ENCODE peak calls at places on chromosomes 12 and 14, in six cellular contexts. B is breast epithelium, W is Peyer's patch, N is tibial nerve, L is heart left ventricle, Z is suprapubic skin. U is an unnamed sample. For H3K4me1, the result is how much of the 10 kb centered on the place peaks cover.

GRCh38 chr14:43483415-43483814 is 1023.7 kb downstream of the FSCB start:
- DNase-seq in L (no peak), N (no peak), Z (no peak), W (no peak), B (no peak), U (no peak)

GRCh38 chr12:38139456-38139855 is 177.1 kb upstream of the ALG10B start:
- DNase-seq in N (no peak), B (no peak), Z (no peak), W (no peak), L (no peak), U (no peak)

GRCh38 chr14:74616507-74616906 is 4.5 kb upstream of the LTBP2 start:
- DNase-seq in L (no peak), W (no peak), Z (no peak), B (no peak), N (no peak), U (no peak)

GRCh38 chr14:32703246-32703645 is 235.4 kb upstream of the NPAS3 start:
- DNase-seq in B (no peak), Z (no peak), N (no peak), W (no peak), L (no peak), U (no peak)

GRCh38 chr14:92507174-92507768 is 6.3 kb upstream of the RIN3 start:
- DNase-seq in B (no peak), N (no peak), W (peak), L (no peak), Z (no peak), U (no peak)

GRCh38 chr14:63045612-63046320 is 508 bp upstream of the KCNH5 start:
- DNase-seq in W (peak), L (peak), Z (no peak), B (no peak), N (no peak), U (peak)

GRCh38 chr12:113591480-113591971 is 119.9 kb upstream of the LHX5 start:
- DNase-seq in W (no peak), L (no peak), B (no peak), Z (no peak), N (no peak), U (no peak)

GRCh38 chr12:53217049-53217929 is 10.2 kb upstream of the ITGB7 start:
- DNase-seq in B (no peak), W (peak), Z (no peak), L (no peak), N (no peak), U (peak)

GRCh38 chr12:69527506-69528272 is 57.5 kb downstream of the FRS2 start:
- DNase-seq in Z (no peak), N (no peak), W (no peak), L (no peak), B (no peak), U (no peak)

GRCh38 chr14:51862839-51863235 is 2.4 kb downstream of the GNG2 start:
- DNase-seq in B (no peak), Z (no peak), W (no peak), L (no peak), N (no peak), U (no peak)

GRCh38 chr14:59454131-59454530 is 11.0 kb downstream of the GPR135 start:
- DNase-seq in B (no peak), W (no peak), L (no peak), Z (no peak), N (no peak), U (no peak)

GRCh38 chr14:90383126-90383730 is 13.6 kb upstream of the CALM1 start:
- DNase-seq in N (peak), B (peak), L (peak), W (peak), Z (peak), U (peak)

GRCh38 chr14:99575043-99576023 is 28.7 kb downstream of the CCDC85C start:
- DNase-seq in W (peak), B (peak), L (peak), N (no peak), Z (peak), U (peak)

DNA sequence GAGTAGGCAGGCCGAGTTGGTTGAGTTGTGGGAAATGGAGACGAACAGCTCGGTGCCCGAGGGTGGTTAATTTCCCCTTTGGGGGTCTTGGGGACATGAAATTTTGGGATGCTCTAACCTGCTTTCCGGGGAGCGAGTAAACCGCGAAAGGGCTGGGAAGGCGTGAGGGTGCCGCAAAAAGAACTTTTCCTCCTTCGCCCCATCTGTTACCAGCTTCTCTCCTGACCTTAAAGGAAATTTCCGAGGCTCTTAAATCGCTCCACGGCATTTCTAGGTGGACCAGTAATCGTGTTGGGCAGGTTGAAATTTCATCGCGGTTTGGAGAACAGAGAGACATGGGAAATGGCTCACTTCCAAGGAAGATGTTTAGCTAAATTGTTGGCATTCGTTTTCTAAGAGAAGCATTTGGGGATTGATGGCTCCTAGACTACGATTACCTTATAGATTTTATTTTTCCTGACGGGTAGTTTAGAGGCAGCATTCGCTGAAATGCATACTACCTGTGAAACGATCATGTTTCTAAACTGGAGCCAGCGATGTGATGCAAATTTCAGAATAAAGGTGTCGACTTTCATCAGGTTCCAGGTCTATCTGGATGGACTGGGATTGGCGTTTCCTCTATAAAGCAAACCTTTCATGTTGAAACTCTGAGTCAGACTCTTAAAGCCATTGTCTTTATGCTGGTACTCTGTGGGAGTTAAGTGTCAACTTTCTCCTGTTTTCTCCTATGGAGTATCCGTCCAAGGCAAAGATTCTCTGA is 414.5 kb downstream of the PCNX1 start:
- DNase-seq in B (no peak), Z (no peak), L (no peak), N (no peak), W (no peak), U (peak)
- TF ChIP-seq CTCF in B (peak), Z (no peak), L (no peak), N (no peak), W (no peak), U (no peak)

DNA sequence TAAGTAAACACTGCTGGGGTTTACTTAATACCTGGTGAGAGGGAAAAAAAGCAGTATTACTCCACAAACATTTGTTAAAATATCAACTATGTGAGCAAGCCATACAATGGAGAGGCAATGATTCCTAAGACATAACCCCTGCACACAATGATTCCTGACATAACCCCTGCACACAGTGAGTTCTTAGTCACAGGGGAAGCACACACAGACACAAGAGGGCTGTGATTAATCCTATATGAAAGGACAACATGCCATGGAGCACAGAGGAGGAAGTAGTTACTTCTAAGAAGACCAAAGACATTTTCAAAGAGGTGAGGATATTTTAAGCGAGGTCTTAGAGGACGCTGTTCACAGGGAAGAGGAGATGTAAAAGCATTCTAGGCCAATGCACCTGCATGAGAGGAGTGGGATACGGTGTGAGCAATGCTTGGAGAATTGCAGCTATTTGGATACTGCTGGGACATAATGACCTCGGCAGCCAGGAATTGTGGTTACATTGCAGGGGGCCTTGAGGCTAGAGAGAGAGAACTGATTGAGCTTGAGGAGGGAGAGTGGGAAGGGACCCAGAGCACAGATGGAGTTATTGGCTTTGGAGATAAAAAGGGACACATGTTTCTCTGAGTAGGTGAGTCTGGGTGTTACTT is 211.9 kb downstream of the APAF1 start:
- DNase-seq in N (no peak), W (no peak), B (no peak), Z (no peak), L (no peak), U (no peak)
- TF ChIP-seq POLR2A in N (no peak), W (no peak), B (no peak), Z (no peak), L (no peak), U (no peak)

GRCh38 chr12:1845010-1845409 is 24.6 kb downstream of the LRTM2 start:
- DNase-seq in B (no peak), Z (no peak), W (no peak), N (no peak), L (peak), U (no peak)

GRCh38 chr12:1842183-1842904 is 22.0 kb downstream of the LRTM2 start:
- DNase-seq in L (no peak), B (peak), Z (peak), N (peak), W (peak), U (no peak)

GRCh38 chr12:1842905-1843640 is 22.7 kb downstream of the LRTM2 start:
- DNase-seq in B (peak), Z (peak), W (no peak), L (peak), N (peak), U (no peak)

GRCh38 chr12:1844223-1844622 is 23.9 kb downstream of the LRTM2 start:
- DNase-seq in L (peak), B (peak), Z (no peak), W (no peak), N (peak), U (no peak)

DNA sequence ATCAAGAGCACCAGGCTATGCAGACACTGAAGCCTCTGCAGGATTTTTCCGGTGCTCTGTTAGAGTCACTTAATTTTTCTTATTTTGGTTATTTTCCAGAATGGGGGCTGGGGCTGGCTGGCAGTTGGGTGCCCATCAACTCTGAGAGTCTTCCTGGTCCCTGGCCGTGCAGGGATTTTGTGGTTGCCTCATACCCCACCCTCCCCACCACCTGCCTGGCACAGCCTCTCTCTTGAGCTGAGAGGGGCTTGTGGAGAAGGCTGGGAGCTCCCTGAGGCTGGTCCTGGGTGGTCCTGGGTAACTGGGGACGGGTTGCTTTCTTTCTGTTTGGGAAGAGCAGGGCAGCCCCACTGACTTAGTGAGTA is 23.3 kb downstream of the LRTM2 start:
- DNase-seq in Z (no peak), L (peak), N (no peak), B (peak), W (no peak), U (no peak)
- H3K4me1 ChIP-seq in Z (under half), L (under half), N (under half), B (under half), W (under half), U (under half)

DNA sequence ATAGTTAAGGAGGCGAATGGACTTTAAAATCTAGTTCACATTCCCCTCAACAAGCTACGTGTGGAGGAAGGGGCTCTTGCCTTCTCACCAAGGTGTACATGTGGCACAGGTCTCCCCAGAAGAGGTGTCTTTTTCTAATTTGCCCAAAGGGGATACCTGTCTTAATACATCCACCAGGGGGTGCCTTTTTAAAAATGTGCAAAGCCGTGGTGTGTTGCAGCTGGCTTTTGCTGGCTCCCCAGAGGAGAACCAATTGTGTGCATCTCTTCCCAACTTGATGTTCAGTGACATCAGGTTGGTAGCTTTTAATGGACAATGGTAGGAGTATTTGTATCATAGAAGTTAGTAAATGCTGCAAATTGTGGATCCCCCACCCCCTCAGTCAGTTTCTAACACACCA is 33.8 kb downstream of the CREBL2 start:
- DNase-seq in Z (no peak), W (no peak), L (no peak), N (no peak), B (no peak), U (no peak)
- TF ChIP-seq CTCF in Z (peak), W (peak), L (peak), N (no peak), B (peak), U (no peak)

GRCh38 chr12:112018571-112019237 is 5.5 kb downstream of the ERP29 start:
- DNase-seq in B (no peak), N (no peak), L (no peak), Z (no peak), W (no peak), U (no peak)
- TF ChIP-seq POLR2A in B (no peak), N (no peak), L (no peak), Z (no peak), W (no peak), U (no peak)

DNA sequence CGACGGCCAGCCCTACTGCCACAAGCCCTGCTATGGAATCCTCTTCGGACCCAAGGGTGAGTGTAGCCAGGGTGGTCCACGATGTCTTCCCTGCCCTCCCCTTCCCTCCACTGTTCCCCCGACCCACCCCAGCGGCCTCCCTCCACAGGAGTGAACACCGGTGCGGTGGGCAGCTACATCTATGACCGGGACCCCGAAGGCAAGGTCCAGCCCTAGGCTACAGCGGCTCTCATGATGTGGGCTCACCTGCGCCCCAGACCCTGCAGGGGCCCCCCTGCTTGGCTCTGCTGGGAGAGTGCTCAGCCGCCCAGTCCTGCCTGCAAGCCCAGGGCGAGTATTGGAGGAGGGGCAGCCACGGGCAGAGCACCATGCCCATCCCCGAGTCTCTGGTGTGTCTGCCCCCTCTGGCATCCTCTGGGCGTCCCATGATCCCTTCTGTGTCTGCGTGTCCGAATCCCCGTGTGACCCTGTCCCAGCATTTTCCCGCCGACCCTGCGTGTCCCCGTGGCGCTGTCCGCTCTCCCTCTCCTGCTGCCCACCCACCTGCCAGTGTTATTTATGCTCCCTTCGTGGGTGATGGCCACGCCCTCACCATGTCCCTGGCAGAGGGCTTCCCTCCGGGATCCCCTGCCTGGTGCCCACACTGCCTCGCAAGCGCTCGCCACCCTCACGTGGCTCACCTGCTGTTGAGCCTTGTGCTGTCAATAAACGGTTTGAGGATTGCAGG is 5.0 kb downstream of the CRIP2 start:
- DNase-seq in Z (peak), B (no peak), N (no peak), W (no peak), L (no peak), U (no peak)
- H3K4me1 ChIP-seq in Z (half or more), B (under half), N (under half), W (under half), L (half or more), U (half or more)

GRCh38 chr12:76789335-76790050 is 25.6 kb downstream of the ZDHHC17 start:
- DNase-seq in L (no peak), Z (no peak), N (no peak), B (no peak), W (no peak), U (no peak)
- TF ChIP-seq CTCF in L (no peak), Z (no peak), N (no peak), B (no peak), W (no peak), U (no peak)

GRCh38 chr12:6215120-6215807 is 15.1 kb downstream of the CD9 start:
- DNase-seq in L (no peak), Z (no peak), N (no peak), W (peak), B (no peak), U (no peak)
- TF ChIP-seq POLR2A in L (no peak), Z (no peak), N (no peak), W (no peak), B (no peak), U (no peak)

GRCh38 chr14:53847881-53848280 is 108.7 kb downstream of the BMP4 start:
- DNase-seq in Z (no peak), L (no peak), N (no peak), B (no peak), W (no peak), U (no peak)

GRCh38 chr14:53851394-53852056 is 105.1 kb downstream of the BMP4 start:
- DNase-seq in W (no peak), B (no peak), Z (no peak), L (no peak), N (no peak), U (no peak)

GRCh38 chr14:53849549-53849948 is 107.1 kb downstream of the BMP4 start:
- DNase-seq in N (no peak), W (no peak), B (no peak), L (no peak), Z (no peak), U (no peak)

GRCh38 chr14:53848851-53849250 is 107.8 kb downstream of the BMP4 start:
- DNase-seq in B (no peak), W (no peak), L (no peak), Z (no peak), N (no peak), U (no peak)

DNA sequence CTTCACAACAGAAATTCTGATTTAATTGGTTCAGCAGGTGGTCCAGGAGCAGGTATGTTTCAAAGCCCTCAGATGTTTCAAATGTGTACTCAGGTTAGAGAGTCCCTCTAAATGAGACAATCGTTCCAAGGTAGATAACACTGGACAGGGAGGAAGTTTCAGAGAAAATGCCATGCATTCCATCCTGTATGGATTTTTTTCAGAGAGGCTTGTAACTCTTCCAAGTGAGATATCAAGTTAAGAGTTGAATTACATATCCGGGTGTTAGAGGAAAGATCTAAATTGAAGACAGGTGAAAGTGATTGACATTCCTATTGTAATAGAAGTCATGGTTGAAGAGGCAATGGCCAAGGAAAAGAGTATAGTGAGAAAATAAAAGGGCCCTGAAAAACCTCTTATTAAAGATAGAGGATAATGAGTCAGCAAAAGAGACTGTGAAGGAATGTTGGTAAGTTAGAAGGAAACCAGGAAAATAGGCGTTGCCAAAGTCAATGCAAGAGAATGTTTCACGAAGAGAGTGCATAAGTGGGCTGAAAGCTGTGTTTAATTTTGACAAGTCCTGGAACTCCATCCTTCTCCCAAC is 105.8 kb downstream of the BMP4 start:
- DNase-seq in Z (no peak), L (no peak), W (no peak), B (no peak), N (no peak), U (no peak)
- H3K4me1 ChIP-seq in Z (under half), L (under half), W (under half), B (under half), N (under half), U (under half)

U was measured in body of pancreas.